ENCODE peak calls at places on chromosome 3, in seven cellular contexts. V is pancreas; H is A673; T is neuronal stem cell; D is CD8-positive, alpha-beta T cell; X is cardiac muscle cell; U is mammary epithelial cell. Y is an unnamed sample.

GRCh38 chr3:121883507-121883906 is 10.7 kb upstream of the SLC15A2 start:
- DNase-seq in T (peak; percentile 0), U (peak; percentile 46), D (no peak), X (peak; percentile 13), V (no peak), H (peak; percentile 77), Y (no peak)

GRCh38 chr3:54931182-54931581 is 3.3 kb upstream of the LRTM1 start:
- DNase-seq in V (no peak), X (no peak), U (no peak), H (no peak), D (no peak), T (peak; percentile 33), Y (no peak)

GRCh38 chr3:20137642-20138041 is 48.4 kb downstream of the SGO1 start:
- DNase-seq in U (no peak), D (no peak), X (no peak), T (no peak), H (no peak), V (no peak), Y (no peak)

GRCh38 chr3:1571736-1572135 is 478.9 kb downstream of the CNTN6 start:
- DNase-seq in V (no peak), U (no peak), D (no peak), T (no peak), X (no peak), H (no peak), Y (no peak)

GRCh38 chr3:64031540-64032533 is 8.5 kb upstream of the PSMD6 start:
- DNase-seq in V (no peak), X (no peak), T (no peak), D (no peak), U (no peak), H (no peak), Y (no peak)

GRCh38 chr3:81439088-81439487 is 322.4 kb downstream of the GBE1 start:
- DNase-seq in X (no peak), D (no peak), U (no peak), V (no peak), T (no peak), H (no peak), Y (no peak)

GRCh38 chr3:186901135-186901734 is 29.1 kb upstream of the ST6GAL1 start:
- DNase-seq in D (no peak), V (no peak), U (no peak), H (no peak), X (no peak), T (no peak), Y (no peak)

GRCh38 chr3:158350971-158351370 is 220.0 kb upstream of the MLF1 start:
- DNase-seq in X (no peak), U (no peak), D (no peak), V (no peak), T (no peak), H (no peak), Y (no peak)

GRCh38 chr3:134933997-134934396 is 138.9 kb downstream of the EPHB1 start:
- DNase-seq in U (no peak), D (no peak), H (no peak), T (no peak), X (no peak), V (no peak), Y (no peak)

GRCh38 chr3:184474907-184475306 is 86.7 kb upstream of the EPHB3 start:
- DNase-seq in T (no peak), X (no peak), D (no peak), H (no peak), U (no peak), V (no peak), Y (no peak)

GRCh38 chr3:13876451-13876850 is 3.4 kb downstream of the WNT7A start:
- DNase-seq in H (no peak), X (no peak), T (no peak), U (no peak), V (no peak), D (no peak), Y (no peak)

GRCh38 chr3:97981886-97982285 is 9.7 kb upstream of the RIOX2 start:
- DNase-seq in H (no peak), D (no peak), X (no peak), V (no peak), U (no peak), T (no peak), Y (no peak)
- H3K27ac ChIP-seq in H (no peak overlapping the region), D (no peak overlapping the region), X (no peak overlapping the region), V (no peak overlapping the region), U (no peak overlapping the region), T (no peak overlapping the region), Y (no peak overlapping the region)

DNA sequence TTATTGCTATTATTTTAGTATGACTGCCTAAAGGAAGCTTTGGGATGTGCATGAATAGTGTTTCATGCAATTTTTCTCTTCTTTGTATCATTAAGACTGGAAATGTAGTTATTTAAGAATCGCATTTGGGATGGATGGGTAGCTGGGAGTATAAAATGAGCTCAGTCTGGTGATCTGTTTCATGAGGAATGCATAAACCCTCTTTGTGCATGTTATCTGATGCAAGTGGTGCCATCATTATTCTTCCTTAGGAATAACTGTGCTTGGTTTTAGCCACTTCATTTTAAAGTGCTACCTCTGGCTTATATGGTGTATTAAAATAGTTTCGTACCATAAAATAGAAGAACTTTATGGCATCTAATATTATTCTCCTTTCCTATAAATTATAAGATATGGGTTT is 535.6 kb downstream of the GRM7 start:
- DNase-seq in H (no peak), V (no peak), T (no peak), U (no peak), D (no peak), X (no peak), Y (no peak)
- H3K9me3 ChIP-seq in H (no peaks in the 10 kb centered on the region), V (no peaks in the 10 kb centered on the region), T (no peaks in the 10 kb centered on the region), U (no peaks in the 10 kb centered on the region), D (no peaks in the 10 kb centered on the region), X (no peaks in the 10 kb centered on the region), Y (no peaks in the 10 kb centered on the region)

GRCh38 chr3:119663885-119664284 is 3.5 kb upstream of the POPDC2 start:
- DNase-seq in H (peak; percentile 77), U (no peak), D (no peak), X (no peak), T (no peak), V (no peak), Y (no peak)

GRCh38 chr3:119662604-119663377 is 2.4 kb upstream of the POPDC2 start:
- DNase-seq in U (no peak), X (no peak), H (no peak), V (no peak), T (no peak), D (no peak), Y (no peak)

GRCh38 chr3:119664370-119664769 is 4.0 kb upstream of the POPDC2 start:
- DNase-seq in X (no peak), V (no peak), U (peak; percentile 31), H (no peak), T (no peak), D (no peak), Y (no peak)

GRCh38 chr3:119665954-119666559 is 5.7 kb upstream of the POPDC2 start:
- DNase-seq in X (no peak), V (no peak), T (no peak), D (no peak), U (no peak), H (no peak), Y (no peak)

GRCh38 chr3:119664850-119665379 is 4.5 kb upstream of the POPDC2 start:
- DNase-seq in T (no peak), U (no peak), D (no peak), V (no peak), X (no peak), H (no peak), Y (no peak)
- H3K27ac ChIP-seq in T (no peak overlapping the region), U (no peak overlapping the region), D (no peak overlapping the region), V (no peak overlapping the region), X (peak overlapping the region; percentile 100), H (no peak overlapping the region), Y (no peak overlapping the region)

GRCh38 chr3:35043040-35043439 is 596.3 kb upstream of the ARPP21 start:
- DNase-seq in T (no peak), H (no peak), D (no peak), U (no peak), X (no peak), V (no peak), Y (no peak)
- H3K9me3 ChIP-seq in T (no peaks in the 10 kb centered on the region), H (no peaks in the 10 kb centered on the region), D (no peaks in the 10 kb centered on the region), U (no peaks in the 10 kb centered on the region), X (no peaks in the 10 kb centered on the region), V (no peaks in the 10 kb centered on the region), Y (no peaks in the 10 kb centered on the region)

GRCh38 chr3:12438318-12438717 is 46.0 kb upstream of the TSEN2 start:
- DNase-seq in V (no peak), U (no peak), H (no peak), T (no peak), X (no peak), D (no peak), Y (no peak)

GRCh38 chr3:12440927-12441326 is 43.4 kb upstream of the TSEN2 start:
- DNase-seq in H (no peak), T (no peak), V (no peak), D (no peak), U (no peak), X (no peak), Y (no peak)

GRCh38 chr3:12437223-12437605 is 47.1 kb upstream of the TSEN2 start:
- DNase-seq in H (no peak), V (no peak), T (no peak), X (no peak), D (no peak), U (no peak), Y (no peak)

GRCh38 chr3:12437861-12438260 is 46.4 kb upstream of the TSEN2 start:
- DNase-seq in V (no peak), D (no peak), T (no peak), U (no peak), X (no peak), H (no peak), Y (no peak)

GRCh38 chr3:12439161-12439560 is 45.1 kb upstream of the TSEN2 start:
- DNase-seq in X (no peak), U (no peak), T (no peak), H (no peak), V (no peak), D (no peak), Y (no peak)
- H3K27ac ChIP-seq in X (no peak overlapping the region), U (no peak overlapping the region), T (no peak overlapping the region), H (no peak overlapping the region), V (no peak overlapping the region), D (no peak overlapping the region), Y (no peak overlapping the region)

DNA sequence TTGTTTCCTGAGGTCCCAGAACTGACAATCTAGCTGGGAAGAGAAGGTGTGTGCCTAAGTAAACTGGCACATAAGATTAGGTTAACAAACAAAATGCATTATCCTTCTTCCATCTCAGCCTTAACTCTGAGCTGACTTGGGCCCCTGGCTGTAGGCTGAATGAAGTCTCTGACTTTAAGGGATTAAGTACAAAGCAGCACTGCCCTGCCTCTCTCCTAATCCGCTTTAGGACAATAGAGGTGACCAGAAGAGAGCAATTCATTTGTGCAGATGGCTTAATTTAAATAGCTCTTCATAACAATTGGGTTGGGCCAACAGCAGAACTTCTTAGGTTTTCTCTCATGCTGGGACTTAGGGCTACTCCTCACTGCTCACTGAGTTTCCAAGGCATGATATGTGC is 181.6 kb upstream of the SOX14 start:
- DNase-seq in V (no peak), D (no peak), T (peak; percentile 69), H (no peak), U (no peak), X (no peak), Y (no peak)
- H3K9me3 ChIP-seq in V (no peaks in the 10 kb centered on the region), D (no peaks in the 10 kb centered on the region), T (no peaks in the 10 kb centered on the region), H (no peaks in the 10 kb centered on the region), U (no peaks in the 10 kb centered on the region), X (no peaks in the 10 kb centered on the region), Y (peaks cover under 1% of the 10 kb centered on the region)